ENCODE peak calls at places on chromosome 6, in seven cellular contexts. V is thoracic aorta, H is lower lobe of right lung, I is stomach, R is heart right ventricle, G is body of pancreas, E is breast epithelium. A is an unnamed sample.

GRCh38 chr6:45681860-45682488 is 304.2 kb upstream of the SUPT3H start:
- DNase-seq in I (no peak), R (no peak), G (no peak), H (peak; percentile 80), E (no peak), V (no peak), A (no peak)

GRCh38 chr6:143806282-143807102 is 36.6 kb upstream of the LTV1 start:
- DNase-seq in I (no peak), E (no peak), V (no peak), G (no peak), H (peak; percentile 59), R (peak; percentile 18), A (peak; percentile 84)

GRCh38 chr6:170088349-170088951 is 202.4 kb downstream of the DLL1 start:
- DNase-seq in H (peak; percentile 50), E (peak; percentile 37), G (no peak), V (no peak), R (no peak), I (peak; percentile 25), A (no peak)

GRCh38 chr6:40330301-40330721 is 256.9 kb downstream of the LRFN2 start:
- DNase-seq in G (no peak), I (no peak), H (no peak), E (no peak), R (no peak), V (no peak), A (no peak)

GRCh38 chr6:148776321-148776966 is 29.6 kb downstream of the UST start:
- DNase-seq in I (no peak), H (no peak), V (no peak), R (no peak), E (no peak), G (no peak), A (peak; percentile 88)

GRCh38 chr6:44037847-44038542 is 89.3 kb downstream of the MRPL14 start:
- DNase-seq in R (no peak), I (no peak), G (no peak), E (no peak), V (no peak), H (no peak), A (no peak)

GRCh38 chr6:134347916-134348805 is 30.2 kb upstream of the SGK1 start:
- DNase-seq in V (no peak), H (no peak), R (peak; percentile 20), G (no peak), E (no peak), I (no peak), A (peak; percentile 78)

GRCh38 chr6:165910184-165910583 is 247.1 kb upstream of the PDE10A start:
- DNase-seq in R (no peak), G (no peak), V (no peak), I (no peak), E (no peak), H (no peak), A (no peak)

GRCh38 chr6:148445620-148446019 is 103.0 kb downstream of the SASH1 start:
- DNase-seq in I (no peak), G (no peak), H (no peak), V (no peak), R (no peak), E (no peak), A (no peak)

GRCh38 chr6:6678185-6678671 is 89.7 kb downstream of the LY86 start:
- DNase-seq in H (no peak), G (no peak), I (no peak), E (no peak), R (no peak), V (no peak), A (no peak)

GRCh38 chr6:31423550-31423949 is 20.2 kb downstream of the MICA start:
- DNase-seq in E (no peak), H (no peak), I (no peak), V (no peak), G (no peak), R (no peak), A (no peak)

GRCh38 chr6:34021001-34021838 is 124.7 kb downstream of the GRM4 start:
- DNase-seq in G (no peak), V (no peak), E (no peak), I (no peak), R (no peak), H (no peak), A (no peak)

GRCh38 chr6:42451595-42452170 is at the start of gene TRERF1:
- DNase-seq in E (no peak), H (peak; percentile 56), I (peak; percentile 51), G (peak; percentile 45), R (peak; percentile 54), V (no peak), A (peak; percentile 76)

GRCh38 chr6:10558575-10558974 is 37.4 kb downstream of the GCNT2 start:
- DNase-seq in H (no peak), G (peak; percentile 30), R (peak; percentile 43), E (no peak), I (peak; percentile 74), V (no peak), A (peak; percentile 22)

GRCh38 chr6:17032595-17033591 is 69.0 kb upstream of the STMND1 start:
- DNase-seq in E (peak; percentile 65), I (peak; percentile 70), V (peak; percentile 58), R (peak; percentile 67), G (peak; percentile 93), H (peak; percentile 50), A (peak; percentile 96)

GRCh38 chr6:125995972-125996580 is 9.7 kb downstream of the TRMT11 start:
- DNase-seq in H (peak; percentile 66), I (peak; percentile 60), E (peak; percentile 61), V (no peak), G (peak; percentile 58), R (peak; percentile 23), A (peak; percentile 75)

GRCh38 chr6:23396934-23397333 is 729.1 kb upstream of the NRSN1 start:
- DNase-seq in G (no peak), I (no peak), H (no peak), V (no peak), E (no peak), R (no peak), A (no peak)

GRCh38 chr6:39088331-39088730 is 26.7 kb downstream of the SAYSD1 start:
- DNase-seq in G (peak; percentile 48), R (peak; percentile 55), I (no peak), E (no peak), H (no peak), V (no peak), A (peak; percentile 94)

GRCh38 chr6:158039571-158040050 is 57.9 kb downstream of the SYNJ2 start:
- DNase-seq in G (no peak), R (no peak), E (no peak), V (no peak), I (no peak), H (peak; percentile 49), A (no peak)

GRCh38 chr6:158037771-158038170 is 56.1 kb downstream of the SYNJ2 start:
- DNase-seq in I (no peak), V (no peak), E (no peak), H (peak; percentile 24), R (no peak), G (no peak), A (no peak)

GRCh38 chr6:158040051-158040803 is 58.6 kb downstream of the SYNJ2 start:
- DNase-seq in H (peak; percentile 5), G (no peak), E (no peak), V (no peak), R (no peak), I (no peak), A (peak; percentile 96)

GRCh38 chr6:158038291-158039177 is 56.9 kb downstream of the SYNJ2 start:
- DNase-seq in I (no peak), V (no peak), E (no peak), H (peak; percentile 26), R (no peak), G (no peak), A (no peak)

GRCh38 chr6:158039178-158039557 is 57.5 kb downstream of the SYNJ2 start:
- DNase-seq in I (no peak), V (no peak), G (no peak), R (no peak), E (no peak), H (peak; percentile 26), A (no peak)
- H3K36me3 ChIP-seq in I (no peaks in the 10 kb centered on the region), V (no peaks in the 10 kb centered on the region), G (no peaks in the 10 kb centered on the region), R (no peaks in the 10 kb centered on the region), E (no peaks in the 10 kb centered on the region), H (no peaks in the 10 kb centered on the region), A (no peaks in the 10 kb centered on the region)

DNA sequence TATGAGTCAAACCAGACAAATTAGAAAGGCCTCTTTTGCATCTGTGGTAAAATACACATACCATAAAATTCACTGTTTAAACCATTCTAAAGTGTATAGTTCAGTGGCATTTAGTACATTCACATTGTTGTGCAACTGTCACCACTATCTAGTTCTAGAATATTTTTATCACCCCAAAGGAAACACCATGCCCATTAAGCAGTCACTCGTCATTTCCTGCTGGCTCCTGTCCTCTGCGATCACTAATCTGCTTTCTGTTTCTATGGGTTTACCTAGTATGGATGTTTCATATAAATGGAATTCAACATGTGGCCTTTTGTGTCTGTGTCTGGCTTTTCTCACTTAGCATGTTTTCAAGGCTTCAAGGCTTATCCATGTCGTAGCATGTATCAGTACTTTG is 269.2 kb downstream of the PHF3 start:
- DNase-seq in V (no peak), I (no peak), E (no peak), H (no peak), G (no peak), R (no peak), A (peak; percentile 96)
- H3K4me3 ChIP-seq in V (no peak overlapping the region), I (no peak overlapping the region), E (no peak overlapping the region), H (no peak overlapping the region), G (no peak overlapping the region), R (no peak overlapping the region), A (no peak overlapping the region)

DNA sequence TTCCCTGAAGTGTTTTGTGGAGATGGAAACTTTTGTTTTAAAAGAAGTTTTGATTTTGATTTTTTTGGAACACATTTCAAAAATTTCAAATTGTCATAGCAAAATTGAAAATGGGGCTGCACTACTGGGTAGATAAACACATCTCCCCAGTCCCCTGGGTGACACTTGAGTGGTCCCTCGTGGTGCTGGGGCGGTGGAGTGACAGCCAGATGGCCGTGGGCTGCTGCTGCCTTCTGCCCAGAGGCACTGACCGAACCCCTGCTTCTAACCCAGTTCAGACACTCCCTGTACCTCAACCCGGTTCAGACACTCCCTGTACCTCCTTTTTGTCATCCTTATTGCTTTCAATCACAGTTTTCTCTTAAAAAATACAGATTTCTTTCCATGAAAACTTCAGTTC is 69.9 kb upstream of the SYNJ2 start:
- DNase-seq in E (no peak), I (no peak), V (no peak), R (no peak), H (no peak), G (no peak), A (no peak)
- H3K36me3 ChIP-seq in E (peaks cover 9% of the 10 kb centered on the region), I (no peaks in the 10 kb centered on the region), V (peaks cover 21% of the 10 kb centered on the region), R (peaks cover 18% of the 10 kb centered on the region), H (peaks cover 35% of the 10 kb centered on the region), G (peaks cover 3% of the 10 kb centered on the region), A (peaks cover 21% of the 10 kb centered on the region)

DNA sequence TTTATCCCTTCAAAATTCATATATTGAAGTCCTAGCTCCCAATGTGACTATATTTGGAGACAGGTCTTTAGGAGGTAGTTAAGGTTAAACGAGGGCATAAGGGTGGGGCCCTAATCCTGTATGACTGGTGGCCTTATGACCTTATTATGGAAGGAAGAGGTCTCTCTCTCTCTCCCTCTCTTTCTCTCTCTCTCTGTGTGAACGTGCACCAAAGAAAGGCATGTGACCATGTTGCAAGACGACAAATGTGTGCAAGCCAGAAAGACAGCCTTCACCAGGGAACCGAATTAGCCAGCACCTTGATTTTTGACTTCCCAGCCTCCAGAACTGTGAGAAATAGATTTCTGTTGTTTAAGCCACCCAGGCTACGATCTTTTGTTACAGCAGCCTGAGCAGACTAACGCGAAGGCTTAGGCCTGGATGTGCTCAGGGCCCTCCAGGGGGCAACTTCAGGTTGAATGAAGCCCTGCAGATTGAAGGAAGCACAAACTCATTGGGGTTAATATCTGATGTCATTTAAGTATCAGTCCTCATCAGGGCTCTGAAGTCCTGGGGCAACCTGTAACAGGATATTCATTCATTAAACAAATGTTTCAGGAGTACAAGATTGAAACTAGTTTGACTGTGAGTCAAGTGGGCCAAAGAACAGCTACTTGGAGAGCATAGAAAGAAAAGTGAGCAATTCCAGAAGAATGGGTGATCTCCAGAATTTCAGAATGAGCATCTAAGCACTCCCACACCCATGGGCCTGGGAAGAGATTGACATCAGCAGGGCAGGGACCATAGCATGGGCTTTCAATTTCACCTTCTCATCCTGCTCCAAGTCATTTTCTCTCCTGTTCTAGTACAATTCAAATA is 157.4 kb upstream of the TNFAIP3 start:
- DNase-seq in G (no peak), I (no peak), H (no peak), V (no peak), E (no peak), R (no peak), A (no peak)
- H3K4me3 ChIP-seq in G (no peak overlapping the region), I (no peak overlapping the region), H (no peak overlapping the region), V (no peak overlapping the region), E (no peak overlapping the region), R (no peak overlapping the region), A (no peak overlapping the region)

A was measured in cardiac muscle cell.